ENCODE peak calls at places on chromosomes 7 and 10, in nine cellular contexts. Q is ovary; C is HCT116; D is right cardiac atrium; Z is thoracic aorta; X is heart right ventricle; M is substantia nigra; U is CD4-positive, alpha-beta memory T cell; B is CD8-positive, alpha-beta T cell. Y is an unnamed sample.

GRCh38 chr10:102408728-102409603 is 9.6 kb downstream of the PSD start:
- DNase-seq in X (peak), C (no peak), U (peak), M (peak), Z (no peak), B (peak), Q (peak), D (peak), Y (no peak)

GRCh38 chr7:5452937-5453540 is 29.4 kb upstream of the TNRC18 start:
- DNase-seq in Z (no peak), U (no peak), C (no peak), M (peak), X (peak), B (no peak), D (peak), Q (peak), Y (no peak)

GRCh38 chr10:61627266-61627665 is 35.5 kb upstream of the CABCOCO1 start:
- DNase-seq in D (no peak), B (no peak), C (no peak), M (no peak), X (no peak), Z (no peak), Q (no peak), U (no peak), Y (no peak)

GRCh38 chr7:113698556-113699220 is 220.1 kb downstream of the PPP1R3A start:
- DNase-seq in M (no peak), B (no peak), Z (no peak), Q (no peak), D (no peak), X (no peak), C (peak), U (no peak), Y (no peak)

GRCh38 chr10:79019961-79020491 is 48.7 kb upstream of the ZMIZ1 start:
- DNase-seq in M (no peak), B (no peak), U (no peak), C (no peak), X (peak), Q (peak), D (peak), Z (no peak), Y (no peak)

GRCh38 chr10:121608669-121609190 is 10.5 kb upstream of the FGFR2 start:
- DNase-seq in U (peak), X (no peak), D (peak), Q (peak), B (no peak), M (peak), C (peak), Z (no peak), Y (no peak)

GRCh38 chr10:4691301-4691700 is 134.7 kb upstream of the AKR1E2 start:
- DNase-seq in Z (no peak), X (no peak), M (no peak), B (no peak), U (no peak), C (no peak), Q (no peak), D (no peak), Y (no peak)

GRCh38 chr10:26717476-26717875 is 20.0 kb downstream of the PDSS1 start:
- DNase-seq in Q (no peak), X (no peak), D (no peak), U (no peak), Z (no peak), M (no peak), B (no peak), C (no peak), Y (no peak)

GRCh38 chr7:98133181-98133580 is 26.5 kb downstream of the LMTK2 start:
- DNase-seq in X (no peak), D (no peak), M (no peak), C (no peak), U (peak), Q (no peak), Z (no peak), B (peak), Y (no peak)

DNA sequence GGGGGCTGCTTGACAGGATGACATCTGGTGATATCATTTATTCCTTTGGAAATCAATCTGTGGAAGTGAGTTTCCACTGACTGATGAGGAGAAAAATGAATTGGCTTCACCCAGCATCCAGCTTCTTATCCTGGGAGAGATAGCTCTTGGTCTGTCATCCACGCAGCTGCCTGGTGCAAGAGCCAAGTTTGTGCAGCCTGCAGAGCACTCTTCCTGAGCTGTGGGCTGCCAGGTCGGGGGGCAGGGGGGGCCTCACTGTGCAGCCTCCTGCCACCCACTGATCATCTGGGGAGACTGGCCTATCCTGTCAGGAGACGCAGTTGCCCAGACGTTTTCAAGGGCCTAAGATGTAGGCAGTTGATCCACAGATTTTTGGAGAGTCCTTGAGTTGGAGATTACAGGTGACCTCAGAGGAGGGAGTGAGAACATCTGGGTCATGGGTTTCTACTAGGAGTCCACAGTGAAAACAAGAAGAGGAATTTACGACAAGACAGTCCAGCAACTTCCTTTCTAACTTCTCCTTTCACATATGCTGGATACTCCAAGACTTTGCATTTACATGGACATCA is 75.4 kb downstream of the EGFR start:
- DNase-seq in X (no peak), C (no peak), Q (no peak), M (no peak), D (peak), U (no peak), Z (no peak), B (no peak), Y (no peak)
- H3K27ac ChIP-seq in X (no peak), C (no peak), Q (no peak), M (no peak), D (no peak), U (no peak), Z (no peak), B (no peak), Y (peak)

DNA sequence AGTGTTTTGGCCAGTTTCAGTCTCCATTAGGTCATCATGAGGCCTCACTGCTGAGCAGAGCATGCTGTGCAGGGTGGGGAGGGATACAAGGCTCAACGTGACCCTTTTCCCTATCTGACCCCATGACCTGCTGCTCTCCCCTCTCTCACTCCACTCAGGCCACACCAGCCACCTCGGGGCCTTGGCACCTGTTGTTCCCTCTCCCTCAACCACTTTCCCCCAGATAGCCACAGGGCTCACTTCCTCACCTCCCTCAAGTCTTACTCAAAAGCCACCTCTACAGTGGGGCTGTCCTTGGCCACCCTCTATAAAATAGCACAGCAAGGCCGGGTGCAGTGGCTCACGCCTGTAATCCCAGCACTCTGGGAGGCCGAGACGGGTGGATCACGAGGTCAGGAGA is 13.9 kb downstream of the SH3PXD2A start:
- DNase-seq in M (no peak), B (no peak), Q (no peak), X (no peak), C (no peak), Z (no peak), U (no peak), D (no peak), Y (no peak)
- H3K27ac ChIP-seq in M (no peak), B (no peak), Q (no peak), X (no peak), C (no peak), Z (no peak), U (no peak), D (no peak), Y (no peak)

DNA sequence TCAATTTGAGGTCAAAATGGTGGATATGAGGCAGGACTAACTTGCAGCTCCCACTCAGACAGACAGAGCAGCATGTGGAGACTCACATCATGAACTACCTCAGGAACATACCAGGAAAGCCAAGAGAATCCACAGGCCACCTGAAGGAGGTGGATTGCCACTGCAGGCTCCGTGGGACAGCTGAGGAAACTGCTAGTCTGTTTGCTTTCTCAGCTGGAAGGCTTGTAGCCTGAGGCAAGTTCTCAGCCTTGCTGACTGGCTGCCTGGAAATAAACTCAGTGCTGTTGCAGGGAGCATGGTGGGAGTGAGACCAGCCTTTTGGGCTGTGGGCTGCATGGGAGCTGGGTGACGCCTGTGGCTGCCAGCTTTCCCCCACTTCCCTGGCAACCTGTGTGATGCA is 202.9 kb downstream of the ZNF248 start:
- DNase-seq in M (no peak), Z (no peak), C (no peak), D (no peak), X (no peak), B (no peak), U (no peak), Q (no peak), Y (no peak)
- H3K27ac ChIP-seq in M (no peak), Z (no peak), C (no peak), D (no peak), X (no peak), B (no peak), U (no peak), Q (no peak), Y (no peak)

DNA sequence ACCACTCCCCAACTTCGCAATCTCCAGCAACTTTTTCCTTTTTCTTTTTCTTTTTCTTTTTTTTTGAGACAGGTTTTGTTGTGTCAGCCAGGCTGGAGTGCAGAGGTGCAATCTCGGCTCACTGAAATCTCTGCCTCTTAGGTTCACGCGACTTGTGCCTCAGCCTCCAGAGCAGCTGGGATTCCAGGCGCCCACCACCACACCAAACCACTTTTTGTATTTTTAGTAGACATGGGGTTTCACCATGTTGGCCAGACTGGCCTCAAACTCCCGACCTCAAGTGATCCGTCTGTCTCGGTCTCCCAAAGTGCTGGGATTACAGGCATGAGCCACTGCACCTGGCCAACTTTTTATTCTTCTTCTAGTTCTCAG is 55.0 kb downstream of the KIAA1549 start:
- DNase-seq in B (no peak), U (no peak), M (no peak), Z (no peak), C (no peak), D (no peak), Q (no peak), X (no peak), Y (no peak)
- H3K27ac ChIP-seq in B (no peak), U (no peak), M (no peak), Z (no peak), C (no peak), D (no peak), Q (no peak), X (no peak), Y (no peak)

DNA sequence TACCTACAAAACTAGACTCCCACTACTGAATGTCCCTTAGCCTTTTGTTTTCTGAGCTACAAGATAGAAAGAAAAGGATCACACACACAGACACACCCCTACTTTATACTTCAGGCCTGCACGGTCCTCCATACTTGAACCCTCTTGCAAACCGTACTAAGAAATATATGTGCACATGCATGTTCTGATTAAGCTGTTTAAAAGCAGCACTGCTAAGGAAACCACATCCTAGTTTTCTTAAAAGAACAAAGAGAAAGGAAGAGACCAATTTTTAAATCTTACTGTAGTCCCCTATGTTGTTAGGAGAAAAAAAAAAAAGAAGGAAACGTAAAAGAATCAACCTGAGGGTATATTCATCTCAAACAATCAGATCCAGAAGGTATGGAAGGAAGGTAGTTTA is 501.2 kb downstream of the PARD3 start:
- DNase-seq in M (no peak), Q (no peak), X (no peak), U (no peak), B (no peak), C (no peak), Z (no peak), D (no peak), Y (no peak)
- H3K27ac ChIP-seq in M (no peak), Q (no peak), X (no peak), U (no peak), B (no peak), C (no peak), Z (no peak), D (no peak), Y (no peak)

GRCh38 chr10:19908991-19909699 is 92.9 kb downstream of the PLXDC2 start:
- DNase-seq in X (no peak), C (no peak), B (no peak), Q (no peak), U (no peak), D (no peak), M (no peak), Z (no peak), Y (no peak)

GRCh38 chr10:19906108-19906791 is 90.0 kb downstream of the PLXDC2 start:
- DNase-seq in U (no peak), Q (no peak), X (no peak), M (no peak), D (no peak), C (no peak), Z (no peak), B (no peak), Y (no peak)

GRCh38 chr10:19904202-19904661 is 88.0 kb downstream of the PLXDC2 start:
- DNase-seq in X (no peak), Z (no peak), C (no peak), M (no peak), Q (no peak), D (no peak), B (no peak), U (no peak), Y (no peak)
- H3K27ac ChIP-seq in X (no peak), Z (no peak), C (no peak), M (no peak), Q (no peak), D (no peak), B (no peak), U (no peak), Y (no peak)

Y was measured in epithelial cell of prostate.